ENCODE peak calls at places on chromosomes 16 and 17, in eight cellular contexts. P, F, U, T, D, L, V and S are unnamed samples.

GRCh38 chr17:15945493-15946209 is 721 bp downstream of the ADORA2B start:
- DNase-seq in T (no peak), D (no peak), L (no peak), P (peak), F (peak), U (no peak), V (no peak), S (no peak)

GRCh38 chr17:46020023-46020735 is 21.1 kb downstream of the STH start:
- DNase-seq in P (no peak), F (no peak), V (peak), D (no peak), U (no peak), T (no peak), L (no peak), S (no peak)

GRCh38 chr17:45848868-45849535 is 4.3 kb downstream of the SPPL2C start:
- DNase-seq in P (no peak), D (no peak), T (no peak), F (no peak), U (no peak), V (no peak), L (peak), S (no peak)

GRCh38 chr16:81137012-81137335 is 40.8 kb upstream of the GCSH start:
- DNase-seq in F (no peak), D (no peak), V (no peak), T (no peak), U (no peak), L (no peak), P (peak), S (no peak)

GRCh38 chr17:744937-745336 is 7.1 kb downstream of the GEMIN4 start:
- DNase-seq in U (no peak), F (no peak), T (no peak), L (no peak), D (no peak), P (no peak), V (no peak), S (no peak)

GRCh38 chr17:750431-751037 is 1.5 kb downstream of the GEMIN4 start:
- DNase-seq in U (no peak), D (no peak), L (no peak), V (no peak), T (no peak), F (no peak), P (no peak), S (no peak)

GRCh38 chr17:34581446-34582184 is 2.2 kb downstream of the TMEM132E start:
- DNase-seq in P (no peak), U (no peak), T (no peak), L (no peak), F (no peak), D (no peak), V (no peak), S (no peak)

GRCh38 chr17:35242158-35242804 is 591 bp upstream of the SLFN5 start:
- DNase-seq in V (peak), D (peak), P (peak), U (no peak), F (peak), T (peak), L (no peak), S (no peak)

GRCh38 chr16:8644513-8645140 is 23.1 kb downstream of the METTL22 start:
- DNase-seq in P (no peak), T (no peak), F (no peak), D (no peak), L (no peak), U (no peak), V (no peak), S (no peak)

GRCh38 chr17:62740066-62740465 is 68.0 kb downstream of the MARCHF10 start:
- DNase-seq in V (no peak), D (no peak), L (no peak), U (no peak), T (no peak), P (no peak), F (peak), S (no peak)

GRCh38 chr16:24544640-24545039 is 5.3 kb downstream of the RBBP6 start:
- DNase-seq in D (no peak), T (no peak), L (no peak), U (no peak), F (no peak), P (peak), V (no peak), S (no peak)

GRCh38 chr16:4535627-4536108 is 2.9 kb downstream of the CDIP1 start:
- DNase-seq in U (no peak), L (no peak), P (no peak), T (no peak), V (no peak), F (no peak), D (no peak), S (no peak)

GRCh38 chr17:76251478-76252039 is 11.3 kb upstream of the RNF157 start:
- DNase-seq in P (no peak), D (no peak), V (no peak), T (no peak), L (no peak), F (no peak), U (no peak), S (no peak)

GRCh38 chr17:2869604-2870003 is 73.4 kb downstream of the RAP1GAP2 start:
- DNase-seq in L (no peak), F (no peak), V (no peak), P (no peak), D (no peak), T (no peak), U (no peak), S (no peak)

GRCh38 chr17:66714046-66715023 is 120.6 kb upstream of the CACNG5 start:
- DNase-seq in L (no peak), F (no peak), T (peak), D (no peak), P (no peak), U (no peak), V (no peak), S (no peak)

GRCh38 chr16:62036101-62036806 is at the start of gene CDH8:
- DNase-seq in V (no peak), D (no peak), L (peak), T (peak), U (no peak), F (peak), P (peak), S (no peak)

GRCh38 chr17:74281799-74282198 is 7.8 kb downstream of the DNAI2 start:
- DNase-seq in P (no peak), D (no peak), T (no peak), U (no peak), F (no peak), V (no peak), L (no peak), S (no peak)

GRCh38 chr16:82643936-82644630 is 17.3 kb downstream of the CDH13 start:
- DNase-seq in T (no peak), F (peak), U (no peak), L (no peak), V (no peak), D (no peak), P (no peak), S (no peak)

GRCh38 chr17:36463916-36464764 is 22.3 kb upstream of the ZNHIT3 start:
- DNase-seq in D (no peak), L (no peak), U (no peak), T (no peak), P (peak), F (peak), V (no peak), S (peak)

GRCh38 chr16:84358601-84359295 is 9.6 kb upstream of the ATP2C2 start:
- DNase-seq in D (no peak), L (no peak), V (no peak), P (no peak), U (no peak), F (no peak), T (no peak), S (no peak)

GRCh38 chr16:4697867-4698291 is 4.5 kb downstream of the NUDT16L1 start:
- DNase-seq in U (no peak), D (no peak), V (no peak), T (no peak), P (no peak), F (no peak), L (no peak), S (no peak)

GRCh38 chr16:63289834-63290460 is 1253.7 kb upstream of the CDH8 start:
- DNase-seq in P (no peak), D (peak), U (no peak), V (no peak), T (peak), L (no peak), F (peak), S (no peak)

GRCh38 chr17:72465191-72466024 is 344.6 kb downstream of the SOX9 start:
- DNase-seq in L (no peak), F (no peak), U (peak), T (peak), V (no peak), D (no peak), P (peak), S (no peak)

GRCh38 chr16:89365044-89365467 is 125.3 kb downstream of the ANKRD11 start:
- DNase-seq in D (no peak), V (no peak), T (no peak), U (no peak), F (no peak), L (no peak), P (peak), S (no peak)

GRCh38 chr17:83195330-83196087 is 116.1 kb downstream of the METRNL start:
- DNase-seq in P (peak), V (no peak), U (peak), D (no peak), T (no peak), F (no peak), L (no peak), S (no peak)

GRCh38 chr17:36460265-36460937 is 26.1 kb upstream of the ZNHIT3 start:
- DNase-seq in P (no peak), D (no peak), U (no peak), F (no peak), V (no peak), L (no peak), T (no peak), S (no peak)

GRCh38 chr16:57610611-57611010 is 17.8 kb upstream of the ADGRG1 start:
- DNase-seq in F (no peak), V (no peak), L (no peak), T (no peak), U (no peak), D (no peak), P (no peak), S (no peak)

GRCh38 chr17:59105852-59106462 is 723 bp downstream of the TRIM37 start:
- DNase-seq in P (peak), D (peak), U (no peak), V (peak), F (no peak), T (peak), L (peak), S (no peak)

GRCh38 chr17:8470447-8471047 is 34.9 kb downstream of the NDEL1 start:
- DNase-seq in V (no peak), T (no peak), L (no peak), U (no peak), P (no peak), D (no peak), F (no peak), S (no peak)

GRCh38 chr16:84119368-84119767 is 2.6 kb upstream of the MBTPS1 start:
- DNase-seq in U (no peak), F (no peak), P (no peak), D (no peak), L (no peak), V (no peak), T (no peak), S (no peak)

GRCh38 chr16:92431-93339 is 14.7 kb downstream of the MPG start:
- DNase-seq in L (no peak), P (no peak), D (no peak), U (no peak), T (no peak), F (no peak), V (no peak), S (no peak)

GRCh38 chr16:73663720-73664119 is 615.8 kb upstream of the ZFHX3 start:
- DNase-seq in P (no peak), L (no peak), V (no peak), F (no peak), D (no peak), T (no peak), U (no peak), S (no peak)

GRCh38 chr16:48537909-48538745 is 71.9 kb downstream of the N4BP1 start:
- DNase-seq in L (no peak), V (no peak), F (no peak), P (no peak), U (no peak), D (no peak), T (no peak), S (no peak)

GRCh38 chr16:48089053-48089792 is 66.6 kb downstream of the ABCC12 start:
- DNase-seq in D (no peak), V (no peak), P (no peak), T (no peak), F (no peak), L (no peak), U (no peak), S (no peak)

GRCh38 chr16:86035906-86036305 is 136.9 kb downstream of the IRF8 start:
- DNase-seq in V (no peak), T (no peak), D (no peak), F (no peak), P (no peak), U (no peak), L (no peak), S (no peak)

GRCh38 chr16:85554791-85555548 is 58.2 kb upstream of the GSE1 start:
- DNase-seq in T (peak), V (peak), L (peak), P (peak), F (no peak), D (no peak), U (no peak), S (no peak)

GRCh38 chr16:30521873-30522641 is 4.3 kb downstream of the ZNF768 start:
- DNase-seq in D (no peak), T (no peak), V (no peak), P (no peak), U (no peak), L (no peak), F (no peak), S (no peak)

GRCh38 chr16:25978227-25978626 is 286.5 kb downstream of the HS3ST4 start:
- DNase-seq in L (no peak), D (no peak), F (no peak), U (no peak), P (no peak), V (no peak), T (no peak), S (no peak)

GRCh38 chr17:83194761-83195329 is 115.4 kb downstream of the METRNL start:
- DNase-seq in L (no peak), T (no peak), F (no peak), U (no peak), D (no peak), P (peak), V (no peak), S (no peak)